ENCODE peak calls at places on chromosomes 4 and X, in nine cellular contexts. Q is dermis blood vessel endothelial cell; F is colonic mucosa; U is Right ventricle myocardium superior; Y is stimulated activated CD4-positive, alpha-beta T cell treated with anti-CD3 and anti-CD28 coated beads, Interleukin-4, amount 100 ng/mL, for 24 hours; D is HT1080; A is HTR-8/SVneo; M is T47D; C is bronchial epithelial cell. E is an unnamed sample.

GRCh38 chr4:62431513-62431912 is 1231.4 kb downstream of the ADGRL3 start:
- DNase-seq in Q (no peak), M (no peak), D (peak; percentile 2), C (peak; percentile 57), Y (no peak), F (no peak), A (no peak), U (no peak), E (no peak)

GRCh38 chr4:109861941-109862340 is 14.0 kb downstream of the LRIT3 start:
- DNase-seq in D (no peak), Q (no peak), F (no peak), A (no peak), U (no peak), C (no peak), M (no peak), Y (no peak), E (no peak)

GRCh38 chr4:106017975-106018374 is 122.7 kb downstream of the NPNT start:
- DNase-seq in A (no peak), M (no peak), F (no peak), C (no peak), U (no peak), Q (no peak), D (no peak), Y (no peak), E (no peak)

GRCh38 chr4:147056951-147057630 is 111.4 kb upstream of the TTC29 start:
- DNase-seq in U (no peak), C (peak; percentile 40), Q (peak; percentile 60), Y (no peak), M (no peak), F (no peak), A (peak; percentile 10), D (peak; percentile 17), E (peak; percentile 12)

GRCh38 chr4:112910109-112910736 is 139.2 kb upstream of the ANK2 start:
- DNase-seq in A (no peak), Y (no peak), M (no peak), D (no peak), F (no peak), U (no peak), C (no peak), Q (no peak), E (no peak)

GRCh38 chrX:138298268-138298667 is 413.2 kb downstream of the FGF13 start:
- DNase-seq in Y (no peak), A (no peak), D (no peak), M (no peak), F (no peak), Q (no peak), C (peak; percentile 0), U (no peak), E (no peak)

GRCh38 chr4:178196751-178197150 is 754.5 kb upstream of the AGA start:
- DNase-seq in D (peak; percentile 12), C (no peak), U (no peak), F (no peak), Q (no peak), Y (no peak), A (no peak), M (no peak), E (no peak)

GRCh38 chr4:165426769-165427168 is 48.0 kb downstream of the CPE start:
- DNase-seq in F (no peak), D (no peak), A (no peak), M (no peak), Y (no peak), Q (no peak), C (no peak), U (no peak), E (no peak)

GRCh38 chrX:54248309-54248708 is 65.3 kb upstream of the FAM120C start:
- DNase-seq in D (peak; percentile 0), C (peak; percentile 56), A (peak; percentile 8), Q (peak; percentile 33), F (no peak), M (peak; percentile 21), U (no peak), Y (no peak), E (peak; percentile 38)

GRCh38 chrX:44873415-44874270 is 655 bp downstream of the KDM6A start:
- DNase-seq in C (no peak), D (peak; percentile 17), Q (peak; percentile 52), F (peak; percentile 62), M (no peak), Y (peak; percentile 34), U (peak; percentile 66), A (no peak), E (peak; percentile 45)

GRCh38 chrX:1581132-1581531 is 10.3 kb upstream of the AKAP17A start:
- DNase-seq in A (peak; percentile 60), F (peak; percentile 71), Y (peak; percentile 82), M (no peak), D (peak; percentile 58), Q (peak; percentile 82), U (no peak), C (peak; percentile 12), E (peak; percentile 85)

GRCh38 chrX:132820675-132821074 is 137.8 kb downstream of the HS6ST2 start:
- DNase-seq in Q (no peak), U (no peak), Y (no peak), M (no peak), A (no peak), F (no peak), D (no peak), C (no peak), E (no peak)

GRCh38 chr4:126991965-126992364 is 640.8 kb upstream of the INTU start:
- DNase-seq in A (no peak), U (no peak), F (no peak), C (peak; percentile 33), Q (no peak), D (peak; percentile 29), Y (no peak), M (no peak), E (no peak)

GRCh38 chr4:139419388-139419914 is 34.5 kb upstream of the RAB33B start:
- DNase-seq in M (no peak), A (no peak), Y (no peak), C (peak; percentile 96), U (no peak), Q (peak; percentile 99), D (peak; percentile 75), F (peak; percentile 36), E (peak; percentile 21)

GRCh38 chr4:156390599-156391296 is 437.1 kb upstream of the CTSO start:
- DNase-seq in Q (no peak), A (no peak), M (no peak), Y (no peak), D (no peak), C (no peak), F (no peak), U (no peak), E (no peak)

GRCh38 chr4:182842104-182842600 is 75.0 kb downstream of the DCTD start:
- DNase-seq in C (no peak), A (no peak), M (no peak), Q (no peak), U (no peak), F (no peak), D (no peak), Y (no peak), E (no peak)

GRCh38 chr4:152112887-152113286 is 352.1 kb upstream of the GATB start:
- DNase-seq in U (no peak), Y (no peak), D (no peak), Q (no peak), A (no peak), M (no peak), C (no peak), F (no peak), E (no peak)

GRCh38 chr4:61805979-61806378 is 605.9 kb downstream of the ADGRL3 start:
- DNase-seq in U (no peak), D (peak; percentile 53), Q (no peak), F (no peak), Y (no peak), A (no peak), C (peak; percentile 28), M (no peak), E (no peak)

GRCh38 chr4:112704991-112705845 is 68.3 kb downstream of the LARP7 start:
- DNase-seq in D (peak; percentile 48), A (peak; percentile 37), C (peak; percentile 45), F (no peak), U (peak; percentile 72), Y (no peak), M (peak; percentile 40), Q (peak; percentile 57), E (no peak)

GRCh38 chr4:84366111-84366510 is 133.0 kb downstream of the NKX6-1 start:
- DNase-seq in C (no peak), Q (no peak), F (no peak), Y (no peak), D (peak; percentile 40), U (no peak), M (no peak), A (no peak), E (no peak)

GRCh38 chr4:94523617-94524016 is 71.9 kb downstream of the PDLIM5 start:
- DNase-seq in Y (no peak), D (peak; percentile 17), Q (no peak), M (no peak), U (no peak), A (no peak), F (no peak), C (peak; percentile 62), E (no peak)

GRCh38 chr4:55269470-55269869 is 76.6 kb upstream of the SRD5A3 start:
- DNase-seq in C (no peak), M (no peak), A (no peak), F (no peak), Y (no peak), Q (no peak), U (no peak), D (no peak), E (no peak)

E was measured in OCI-LY7.